ENCODE peak calls at places on chromosomes 3 and 15, in five cellular contexts. F is PC-3, Q is lower lobe of right lung, K is tibial artery, V is sigmoid colon. H is an unnamed sample. For H3K36me3 and H3K27me3, the result is how much of the 10 kb centered on the place peaks cover.

GRCh38 chr15:62985768-62986167 is 56.8 kb upstream of the TPM1 start:
- DNase-seq in F (no peak), Q (no peak), K (no peak), V (no peak), H (no peak)

GRCh38 chr3:37456270-37456708 is 281.9 kb upstream of the LRRFIP2 start:
- DNase-seq in F (peak), Q (peak), K (peak), V (peak), H (peak)

GRCh38 chr3:127410678-127411077 is 122.8 kb upstream of the PRR20G start:
- DNase-seq in F (no peak), Q (no peak), K (peak), V (peak), H (no peak)

GRCh38 chr3:23911397-23911796 is 5.4 kb downstream of the NKIRAS1 start:
- DNase-seq in F (no peak), Q (no peak), K (no peak), V (no peak), H (no peak)

GRCh38 chr3:36741285-36741684 is 23.1 kb downstream of the DCLK3 start:
- DNase-seq in F (peak), Q (no peak), K (no peak), V (no peak), H (no peak)

GRCh38 chr15:48859426-48859825 is 18.5 kb upstream of the EID1 start:
- DNase-seq in F (peak), Q (no peak), K (no peak), V (no peak), H (no peak)

GRCh38 chr3:27681249-27681748 is 40.8 kb downstream of the EOMES start:
- DNase-seq in F (peak), Q (no peak), K (no peak), V (no peak), H (no peak)

GRCh38 chr3:141261472-141262171 is 30.0 kb downstream of the PXYLP1 start:
- DNase-seq in F (no peak), Q (no peak), K (peak), V (no peak), H (no peak)

GRCh38 chr3:88807471-88808090 is 299.8 kb upstream of the EPHA3 start:
- DNase-seq in F (peak), Q (no peak), K (no peak), V (no peak), H (no peak)

GRCh38 chr15:59791646-59792208 is 102.6 kb upstream of the BNIP2 start:
- DNase-seq in F (no peak), Q (no peak), K (no peak), V (no peak), H (no peak)

GRCh38 chr3:104359546-104359945 is 1007.2 kb upstream of the ALCAM start:
- DNase-seq in F (peak), Q (no peak), K (no peak), V (no peak), H (no peak)

GRCh38 chr15:44296625-44297524 is 8.4 kb downstream of the GOLM2 start:
- DNase-seq in F (peak), Q (no peak), K (no peak), V (no peak), H (no peak)

GRCh38 chr3:8443829-8444791 is 57.5 kb upstream of the LMCD1 start:
- DNase-seq in F (peak), Q (peak), K (peak), V (peak), H (peak)

GRCh38 chr3:157360044-157360443 is 76.6 kb upstream of the PTX3 start:
- DNase-seq in F (peak), Q (no peak), K (no peak), V (no peak), H (no peak)

GRCh38 chr15:61613729-61614128 is 384.6 kb upstream of the RORA start:
- DNase-seq in F (no peak), Q (no peak), K (no peak), V (no peak), H (no peak)

GRCh38 chr15:41150279-41150678 is 34.2 kb upstream of the INO80 start:
- DNase-seq in F (no peak), Q (no peak), K (no peak), V (no peak), H (no peak)

GRCh38 chr15:76840830-76841460 is 64.2 kb downstream of the SCAPER start:
- DNase-seq in F (peak), Q (no peak), K (no peak), V (no peak), H (no peak)

GRCh38 chr3:8505621-8506020 is 4.0 kb downstream of the LMCD1 start:
- DNase-seq in F (peak), Q (no peak), K (peak), V (no peak), H (peak)

GRCh38 chr3:57078366-57079220 is 18.1 kb downstream of the SPATA12 start:
- DNase-seq in F (peak), Q (peak), K (peak), V (peak), H (peak)

GRCh38 chr15:81271761-81272644 is 51.9 kb downstream of the STARD5 start:
- DNase-seq in F (no peak), Q (no peak), K (no peak), V (no peak), H (no peak)

GRCh38 chr3:11542551-11542950 is 101.2 kb downstream of the VGLL4 start:
- DNase-seq in F (no peak), Q (no peak), K (no peak), V (peak), H (peak)

GRCh38 chr15:77739591-77740378 is 107.1 kb upstream of the LINGO1 start:
- DNase-seq in F (no peak), Q (no peak), K (no peak), V (no peak), H (no peak)

GRCh38 chr3:10983219-10983916 is 9.2 kb upstream of the SLC6A1 start:
- DNase-seq in F (peak), Q (no peak), K (no peak), V (no peak), H (no peak)

GRCh38 chr15:60932051-60932915 is 296.8 kb downstream of the RORA start:
- DNase-seq in F (peak), Q (no peak), K (peak), V (no peak), H (peak)

GRCh38 chr3:27458929-27459328 is 25.3 kb downstream of the SLC4A7 start:
- DNase-seq in F (no peak), Q (no peak), K (no peak), V (no peak), H (no peak)

GRCh38 chr15:50633653-50634052 is 52.9 kb downstream of the TRPM7 start:
- DNase-seq in F (no peak), Q (no peak), K (no peak), V (no peak), H (no peak)

GRCh38 chr3:39448506-39449233 is 18.8 kb upstream of the MOBP start:
- DNase-seq in F (no peak), Q (no peak), K (no peak), V (no peak), H (peak)

GRCh38 chr3:35900079-35900478 is 260.8 kb downstream of the ARPP21 start:
- DNase-seq in F (no peak), Q (no peak), K (no peak), V (no peak), H (no peak)

GRCh38 chr3:12679468-12679867 is 15.6 kb upstream of the RAF1 start:
- DNase-seq in F (peak), Q (peak), K (no peak), V (no peak), H (no peak)

GRCh38 chr3:24503499-24504176 is 9.0 kb upstream of the THRB start:
- DNase-seq in F (no peak), Q (no peak), K (no peak), V (no peak), H (no peak)

GRCh38 chr15:45635191-45635638 is 386 bp downstream of the SQOR start:
- DNase-seq in F (peak), Q (peak), K (peak), V (peak), H (peak)

GRCh38 chr15:85727068-85727467 is 67.7 kb downstream of the KLHL25 start:
- DNase-seq in F (no peak), Q (no peak), K (peak), V (peak), H (no peak)
- H3K36me3 ChIP-seq in F (under half), Q (half or more), K (under half), V (under half), H (under half)

DNA sequence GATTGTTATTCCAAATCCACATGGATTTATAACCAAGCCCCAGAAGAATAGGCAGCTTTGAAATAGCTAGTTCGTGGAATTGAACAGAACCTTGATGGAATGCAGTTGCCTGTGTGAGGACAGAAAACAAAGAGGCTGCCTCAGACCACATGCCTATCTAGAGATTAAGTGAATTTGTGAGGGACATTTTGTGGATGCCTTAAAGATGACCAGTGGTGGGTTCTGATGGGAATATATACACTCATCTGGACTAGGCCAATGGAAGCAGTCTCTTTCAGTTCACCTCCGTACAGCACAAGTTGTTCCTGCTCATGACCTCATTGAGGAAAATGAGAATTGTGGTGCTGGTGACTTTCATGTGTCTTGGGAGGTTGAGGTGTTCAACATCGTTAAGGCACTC is 63.2 kb upstream of the PYDC2 start:
- DNase-seq in F (no peak), Q (no peak), K (no peak), V (no peak), H (no peak)
- H3K27ac ChIP-seq in F (no peak), Q (no peak), K (no peak), V (no peak), H (no peak)

DNA sequence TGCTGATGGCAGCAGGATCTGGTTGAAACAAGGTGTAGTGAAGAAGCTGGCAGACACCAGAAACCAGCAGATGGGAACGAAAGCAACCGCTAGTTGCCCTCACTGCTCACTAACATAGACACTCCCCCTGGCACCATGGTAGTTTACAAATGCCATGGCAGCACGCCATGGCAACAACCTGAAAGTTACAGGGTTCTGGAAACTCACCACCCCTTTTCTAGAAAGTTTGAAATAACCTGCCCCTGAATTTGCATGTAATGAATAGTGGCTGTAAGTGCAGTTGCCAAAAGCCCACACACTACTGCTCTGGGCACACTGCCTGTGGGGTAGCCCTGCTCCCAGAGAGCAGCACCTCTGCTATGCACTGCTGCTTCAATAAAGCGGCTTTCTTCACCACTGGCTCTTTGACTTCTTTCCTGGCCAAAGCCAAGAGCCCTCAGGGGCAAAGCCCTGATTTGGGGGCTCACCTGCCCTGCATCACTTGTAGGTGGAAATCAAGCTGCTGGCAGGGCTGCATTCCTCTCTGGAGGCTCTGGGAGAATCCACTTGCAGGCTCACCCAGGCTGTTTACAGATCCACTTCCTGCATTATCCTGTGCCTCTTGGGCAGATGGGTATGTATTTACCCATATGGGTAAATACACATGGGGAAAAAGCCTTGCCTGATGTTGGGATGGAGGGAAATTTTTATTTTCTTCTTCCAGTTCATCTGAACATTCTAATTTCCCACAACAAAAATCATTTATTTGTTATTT is 2.0 kb upstream of the GP9 start:
- DNase-seq in F (peak), Q (peak), K (no peak), V (no peak), H (peak)
- H3K27me3 ChIP-seq in F (under half), Q (under half), K (under half), V (under half), H (under half)

GRCh38 chr3:71463622-71464021 is 119.9 kb downstream of the FOXP1 start:
- DNase-seq in F (no peak), Q (no peak), K (no peak), V (no peak), H (no peak)
- H3K36me3 ChIP-seq in F (under half), Q (under half), K (under half), V (under half), H (under half)

GRCh38 chr3:115270849-115271248 is 123.8 kb upstream of the ZBTB20 start:
- DNase-seq in F (no peak), Q (no peak), K (no peak), V (no peak), H (no peak)
- H3K27ac ChIP-seq in F (no peak), Q (no peak), K (no peak), V (no peak), H (no peak)

GRCh38 chr3:52256622-52257021 is 11.1 kb downstream of the PPM1M start:
- DNase-seq in F (no peak), Q (no peak), K (no peak), V (no peak), H (no peak)
- H3K27me3 ChIP-seq in F (under half), Q (under half), K (under half), V (under half), H (under half)

GRCh38 chr15:78923480-78924360 is 21.1 kb downstream of the CTSH start:
- DNase-seq in F (no peak), Q (no peak), K (no peak), V (no peak), H (no peak)
- H3K36me3 ChIP-seq in F (under half), Q (half or more), K (half or more), V (under half), H (under half)

GRCh38 chr15:72147416-72147815 is 29.2 kb downstream of the SENP8 start:
- DNase-seq in F (no peak), Q (no peak), K (no peak), V (no peak), H (no peak)
- H3K27ac ChIP-seq in F (no peak), Q (no peak), K (no peak), V (no peak), H (no peak)